ENCODE peak calls at places on chromosome 5, in seven cellular contexts. One of them, this sample, is unnamed.

GRCh38 chr5:41793156-41793770 is 77.0 kb downstream of the OXCT1 start:
- DNase-seq in cardiac muscle cell: no peak
- DNase-seq in lower lobe of right lung: no peak
- DNase-seq in esophagus squamous epithelium: no peak
- DNase-seq in PC-3: peak; percentile 86
- DNase-seq in Caco-2: no peak
- DNase-seq in IMR-90: peak; percentile 93
- DNase-seq in this sample: peak; percentile 78

GRCh38 chr5:14503017-14503680 is 78.4 kb upstream of the OTULINL start:
- DNase-seq in cardiac muscle cell: no peak
- DNase-seq in lower lobe of right lung: no peak
- DNase-seq in esophagus squamous epithelium: no peak
- DNase-seq in PC-3: no peak
- DNase-seq in Caco-2: no peak
- DNase-seq in IMR-90: no peak
- DNase-seq in this sample: no peak

GRCh38 chr5:122500245-122501086 is 188.4 kb downstream of the SNCAIP start:
- DNase-seq in cardiac muscle cell: peak; percentile 65
- DNase-seq in lower lobe of right lung: no peak
- DNase-seq in esophagus squamous epithelium: no peak
- DNase-seq in PC-3: peak; percentile 54
- DNase-seq in Caco-2: peak; percentile 70
- DNase-seq in IMR-90: peak; percentile 72
- DNase-seq in this sample: peak; percentile 83

GRCh38 chr5:17037751-17038150 is 101.7 kb upstream of the MYO10 start:
- DNase-seq in cardiac muscle cell: no peak
- DNase-seq in lower lobe of right lung: no peak
- DNase-seq in esophagus squamous epithelium: no peak
- DNase-seq in PC-3: peak; percentile 33
- DNase-seq in Caco-2: no peak
- DNase-seq in IMR-90: peak; percentile 65
- DNase-seq in this sample: peak; percentile 44

GRCh38 chr5:176171171-176171760 is 67.0 kb upstream of the SIMC1 start:
- DNase-seq in cardiac muscle cell: no peak
- DNase-seq in lower lobe of right lung: no peak
- DNase-seq in esophagus squamous epithelium: no peak
- DNase-seq in PC-3: no peak
- DNase-seq in Caco-2: no peak
- DNase-seq in IMR-90: no peak
- DNase-seq in this sample: no peak

GRCh38 chr5:57335092-57335491 is 147.5 kb downstream of the ACTBL2 start:
- DNase-seq in cardiac muscle cell: no peak
- DNase-seq in lower lobe of right lung: no peak
- DNase-seq in esophagus squamous epithelium: no peak
- DNase-seq in PC-3: peak; percentile 78
- DNase-seq in Caco-2: no peak
- DNase-seq in IMR-90: peak; percentile 90
- DNase-seq in this sample: peak; percentile 73

GRCh38 chr5:139684881-139685749 is 37.0 kb downstream of the CXXC5 start:
- DNase-seq in cardiac muscle cell: no peak
- DNase-seq in lower lobe of right lung: no peak
- DNase-seq in esophagus squamous epithelium: no peak
- DNase-seq in PC-3: no peak
- DNase-seq in Caco-2: peak; percentile 38
- DNase-seq in IMR-90: no peak
- DNase-seq in this sample: no peak

GRCh38 chr5:116453920-116454319 is 120.7 kb downstream of the SEMA6A start:
- DNase-seq in cardiac muscle cell: no peak
- DNase-seq in lower lobe of right lung: no peak
- DNase-seq in esophagus squamous epithelium: no peak
- DNase-seq in PC-3: no peak
- DNase-seq in Caco-2: no peak
- DNase-seq in IMR-90: no peak
- DNase-seq in this sample: peak; percentile 21

GRCh38 chr5:52705720-52706119 is 82.0 kb upstream of the ITGA1 start:
- DNase-seq in cardiac muscle cell: no peak
- DNase-seq in lower lobe of right lung: no peak
- DNase-seq in esophagus squamous epithelium: no peak
- DNase-seq in PC-3: no peak
- DNase-seq in Caco-2: no peak
- DNase-seq in IMR-90: no peak
- DNase-seq in this sample: peak; percentile 55

GRCh38 chr5:28542968-28543367 is 1504.6 kb upstream of the CDH9 start:
- DNase-seq in cardiac muscle cell: peak; percentile 3
- DNase-seq in lower lobe of right lung: no peak
- DNase-seq in esophagus squamous epithelium: no peak
- DNase-seq in PC-3: peak; percentile 75
- DNase-seq in Caco-2: no peak
- DNase-seq in IMR-90: peak; percentile 11
- DNase-seq in this sample: peak; percentile 98

GRCh38 chr5:108650997-108651396 is 96.7 kb upstream of the FER start:
- DNase-seq in cardiac muscle cell: no peak
- DNase-seq in lower lobe of right lung: no peak
- DNase-seq in esophagus squamous epithelium: no peak
- DNase-seq in PC-3: peak; percentile 50
- DNase-seq in Caco-2: no peak
- DNase-seq in IMR-90: peak; percentile 81
- DNase-seq in this sample: peak; percentile 64

GRCh38 chr5:146758898-146759297 is 119.7 kb downstream of the PPP2R2B start:
- DNase-seq in cardiac muscle cell: no peak
- DNase-seq in lower lobe of right lung: no peak
- DNase-seq in esophagus squamous epithelium: no peak
- DNase-seq in PC-3: no peak
- DNase-seq in Caco-2: no peak
- DNase-seq in IMR-90: no peak
- DNase-seq in this sample: no peak

GRCh38 chr5:61449756-61450155 is 117.7 kb downstream of the ZSWIM6 start:
- DNase-seq in cardiac muscle cell: no peak
- DNase-seq in lower lobe of right lung: no peak
- DNase-seq in esophagus squamous epithelium: no peak
- DNase-seq in PC-3: peak; percentile 24
- DNase-seq in Caco-2: no peak
- DNase-seq in IMR-90: no peak
- DNase-seq in this sample: no peak
- H3K4me3 ChIP-seq in cardiac muscle cell: no peak overlapping the region
- H3K4me3 ChIP-seq in lower lobe of right lung: no peak overlapping the region
- H3K4me3 ChIP-seq in esophagus squamous epithelium: no peak overlapping the region
- H3K4me3 ChIP-seq in PC-3: no peak overlapping the region
- H3K4me3 ChIP-seq in Caco-2: no peak overlapping the region
- H3K4me3 ChIP-seq in IMR-90: no peak overlapping the region
- H3K4me3 ChIP-seq in this sample: no peak overlapping the region

GRCh38 chr5:136190904-136191303 is 2.1 kb downstream of the SMIM32 start:
- DNase-seq in cardiac muscle cell: no peak
- DNase-seq in lower lobe of right lung: no peak
- DNase-seq in esophagus squamous epithelium: no peak
- DNase-seq in PC-3: no peak
- DNase-seq in Caco-2: no peak
- DNase-seq in IMR-90: no peak
- DNase-seq in this sample: no peak

GRCh38 chr5:136191304-136192014 is 1.5 kb downstream of the SMIM32 start:
- DNase-seq in cardiac muscle cell: peak; percentile 43
- DNase-seq in lower lobe of right lung: no peak
- DNase-seq in esophagus squamous epithelium: no peak
- DNase-seq in PC-3: no peak
- DNase-seq in Caco-2: no peak
- DNase-seq in IMR-90: peak; percentile 20
- DNase-seq in this sample: peak; percentile 56

GRCh38 chr5:136192526-136193395 is at the start of gene SMIM32:
- DNase-seq in cardiac muscle cell: peak; percentile 77
- DNase-seq in lower lobe of right lung: no peak
- DNase-seq in esophagus squamous epithelium: no peak
- DNase-seq in PC-3: no peak
- DNase-seq in Caco-2: peak; percentile 48
- DNase-seq in IMR-90: no peak
- DNase-seq in this sample: peak; percentile 9

GRCh38 chr5:136193396-136193935 is 504 bp upstream of the SMIM32 start:
- DNase-seq in cardiac muscle cell: no peak
- DNase-seq in lower lobe of right lung: no peak
- DNase-seq in esophagus squamous epithelium: no peak
- DNase-seq in PC-3: no peak
- DNase-seq in Caco-2: no peak
- DNase-seq in IMR-90: no peak
- DNase-seq in this sample: no peak

DNA sequence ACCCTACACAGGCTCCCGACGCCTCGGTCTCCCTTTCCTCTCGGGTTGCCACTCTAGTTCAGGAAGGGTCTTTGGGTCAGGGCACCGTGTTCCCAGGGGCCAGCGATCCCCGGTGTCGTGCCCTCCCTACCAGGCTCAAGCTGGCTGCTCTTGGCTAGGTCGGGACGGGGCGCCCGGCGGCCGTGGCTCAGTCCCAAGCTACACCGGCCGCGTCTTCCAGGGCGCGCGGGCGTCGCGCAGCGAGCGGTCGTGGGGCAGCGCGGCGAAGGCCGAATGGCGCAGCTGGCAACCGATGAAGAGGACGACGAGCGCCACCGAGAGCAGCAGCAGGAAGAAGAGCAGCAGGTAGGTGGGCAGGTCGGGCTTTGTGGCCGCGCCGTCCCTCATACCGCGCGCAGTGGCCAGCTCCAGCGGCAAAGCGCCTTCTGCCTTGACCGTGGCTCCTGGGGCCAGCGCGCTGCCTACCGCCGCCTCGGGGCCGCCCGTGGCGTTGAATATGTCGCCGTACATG is 892 bp downstream of the SMIM32 start:
- DNase-seq in cardiac muscle cell: no peak
- DNase-seq in lower lobe of right lung: no peak
- DNase-seq in esophagus squamous epithelium: no peak
- DNase-seq in PC-3: no peak
- DNase-seq in Caco-2: peak; percentile 32
- DNase-seq in IMR-90: no peak
- DNase-seq in this sample: peak; percentile 12
- H3K4me3 ChIP-seq in cardiac muscle cell: peak overlapping the region; percentile 57
- H3K4me3 ChIP-seq in lower lobe of right lung: peak overlapping the region; percentile 38
- H3K4me3 ChIP-seq in esophagus squamous epithelium: peak overlapping the region; percentile 57
- H3K4me3 ChIP-seq in PC-3: no peak overlapping the region
- H3K4me3 ChIP-seq in Caco-2: peak overlapping the region; percentile 44
- H3K4me3 ChIP-seq in IMR-90: peak overlapping the region; percentile 27
- H3K4me3 ChIP-seq in this sample: peak overlapping the region; percentile 34

DNA sequence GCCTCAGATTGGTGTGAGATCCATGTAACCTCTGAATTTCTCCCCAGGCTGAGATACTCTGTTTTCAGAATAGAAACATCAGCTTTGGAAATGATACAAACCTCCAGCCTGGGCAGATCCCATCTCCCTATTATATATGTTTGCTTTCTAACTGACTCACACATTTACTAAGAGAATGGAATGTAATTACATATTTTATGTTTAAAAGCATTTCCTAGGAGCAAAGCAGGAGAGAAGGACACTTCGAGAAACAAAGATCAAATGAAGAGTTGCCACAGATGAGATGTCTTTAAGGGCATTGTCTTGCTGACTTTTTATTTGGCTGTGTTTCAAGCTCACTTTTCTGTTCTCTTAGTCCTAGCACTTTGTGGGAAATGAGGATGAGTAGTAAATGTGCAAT is 96.3 kb downstream of the CDH18 start:
- DNase-seq in cardiac muscle cell: no peak
- DNase-seq in lower lobe of right lung: no peak
- DNase-seq in esophagus squamous epithelium: no peak
- DNase-seq in PC-3: peak; percentile 58
- DNase-seq in Caco-2: no peak
- DNase-seq in IMR-90: peak; percentile 72
- DNase-seq in this sample: peak; percentile 34
- H3K4me3 ChIP-seq in cardiac muscle cell: no peak overlapping the region
- H3K4me3 ChIP-seq in lower lobe of right lung: no peak overlapping the region
- H3K4me3 ChIP-seq in esophagus squamous epithelium: no peak overlapping the region
- H3K4me3 ChIP-seq in PC-3: no peak overlapping the region
- H3K4me3 ChIP-seq in Caco-2: no peak overlapping the region
- H3K4me3 ChIP-seq in IMR-90: no peak overlapping the region
- H3K4me3 ChIP-seq in this sample: no peak overlapping the region

DNA sequence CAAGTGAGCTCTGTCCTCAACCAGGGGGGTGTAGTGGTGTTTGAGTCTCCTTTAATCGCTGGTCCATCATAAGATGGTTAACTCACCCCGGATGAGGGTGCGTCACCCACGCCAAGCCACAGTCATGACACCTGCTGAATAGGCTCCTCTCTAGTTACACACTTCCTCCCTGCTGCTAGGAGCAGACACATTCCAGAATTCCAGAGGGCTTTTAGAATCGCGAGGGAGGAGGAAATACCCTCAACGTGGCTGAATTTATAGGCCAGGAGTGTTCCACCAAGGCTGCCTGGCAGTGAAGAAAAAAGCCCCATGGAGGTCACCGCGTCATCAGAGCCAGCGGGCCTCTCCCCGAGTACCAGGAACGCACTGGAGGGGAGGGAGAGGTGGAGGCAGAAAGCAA is 5.1 kb downstream of the GLRX start:
- DNase-seq in cardiac muscle cell: no peak
- DNase-seq in lower lobe of right lung: no peak
- DNase-seq in esophagus squamous epithelium: no peak
- DNase-seq in PC-3: peak; percentile 92
- DNase-seq in Caco-2: no peak
- DNase-seq in IMR-90: peak; percentile 76
- DNase-seq in this sample: peak; percentile 75
- H3K4me3 ChIP-seq in cardiac muscle cell: no peak overlapping the region
- H3K4me3 ChIP-seq in lower lobe of right lung: peak overlapping the region; percentile 79
- H3K4me3 ChIP-seq in esophagus squamous epithelium: peak overlapping the region; percentile 40
- H3K4me3 ChIP-seq in PC-3: peak overlapping the region; percentile 42
- H3K4me3 ChIP-seq in Caco-2: no peak overlapping the region
- H3K4me3 ChIP-seq in IMR-90: no peak overlapping the region
- H3K4me3 ChIP-seq in this sample: no peak overlapping the region

GRCh38 chr5:9545301-9545958 is 445 bp downstream of the SEMA5A start:
- DNase-seq in cardiac muscle cell: peak; percentile 31
- DNase-seq in lower lobe of right lung: peak; percentile 49
- DNase-seq in esophagus squamous epithelium: no peak
- DNase-seq in PC-3: no peak
- DNase-seq in Caco-2: peak; percentile 30
- DNase-seq in IMR-90: no peak
- DNase-seq in this sample: no peak
- H3K4me3 ChIP-seq in cardiac muscle cell: peak overlapping the region; percentile 96
- H3K4me3 ChIP-seq in lower lobe of right lung: peak overlapping the region; percentile 71
- H3K4me3 ChIP-seq in esophagus squamous epithelium: peak overlapping the region; percentile 81
- H3K4me3 ChIP-seq in PC-3: peak overlapping the region; percentile 76
- H3K4me3 ChIP-seq in Caco-2: peak overlapping the region; percentile 94
- H3K4me3 ChIP-seq in IMR-90: peak overlapping the region; percentile 73
- H3K4me3 ChIP-seq in this sample: peak overlapping the region; percentile 86

DNA sequence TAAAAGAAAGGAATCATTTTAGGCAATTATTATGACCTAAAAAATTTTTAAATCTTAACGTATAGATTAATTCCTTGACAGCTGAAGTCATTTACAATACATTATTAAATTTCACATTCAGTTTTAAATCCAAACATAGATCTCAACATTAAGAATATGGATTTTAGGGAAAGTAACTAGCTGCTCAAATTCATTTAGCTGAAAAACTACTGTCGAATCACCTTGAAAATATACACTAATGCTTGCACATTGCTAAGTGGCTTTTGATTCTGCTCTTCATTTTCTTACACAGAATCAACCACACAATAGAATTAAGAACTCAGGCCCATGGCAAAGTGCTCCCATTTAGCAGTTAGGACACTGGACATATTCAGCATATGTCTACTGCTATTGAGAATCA is 454.2 kb downstream of the RAB3C start:
- DNase-seq in cardiac muscle cell: no peak
- DNase-seq in lower lobe of right lung: no peak
- DNase-seq in esophagus squamous epithelium: no peak
- DNase-seq in PC-3: no peak
- DNase-seq in Caco-2: no peak
- DNase-seq in IMR-90: no peak
- DNase-seq in this sample: peak; percentile 36
- H3K4me3 ChIP-seq in cardiac muscle cell: no peak overlapping the region
- H3K4me3 ChIP-seq in lower lobe of right lung: peak overlapping the region; percentile 67
- H3K4me3 ChIP-seq in esophagus squamous epithelium: peak overlapping the region; percentile 77
- H3K4me3 ChIP-seq in PC-3: peak overlapping the region; percentile 32
- H3K4me3 ChIP-seq in Caco-2: peak overlapping the region; percentile 95
- H3K4me3 ChIP-seq in IMR-90: peak overlapping the region; percentile 99
- H3K4me3 ChIP-seq in this sample: peak overlapping the region; percentile 80

GRCh38 chr5:5666389-5666788 is 243.9 kb downstream of the ICE1 start:
- DNase-seq in cardiac muscle cell: no peak
- DNase-seq in lower lobe of right lung: no peak
- DNase-seq in esophagus squamous epithelium: no peak
- DNase-seq in PC-3: no peak
- DNase-seq in Caco-2: no peak
- DNase-seq in IMR-90: no peak
- DNase-seq in this sample: no peak
- H3K4me3 ChIP-seq in cardiac muscle cell: no peak overlapping the region
- H3K4me3 ChIP-seq in lower lobe of right lung: no peak overlapping the region
- H3K4me3 ChIP-seq in esophagus squamous epithelium: no peak overlapping the region
- H3K4me3 ChIP-seq in PC-3: no peak overlapping the region
- H3K4me3 ChIP-seq in Caco-2: no peak overlapping the region
- H3K4me3 ChIP-seq in IMR-90: no peak overlapping the region
- H3K4me3 ChIP-seq in this sample: no peak overlapping the region